ENCODE peak calls at places on chromosomes 13 and 19, in six cellular contexts. One of them, this sample, is unnamed. For H3K27me3, the result is how much of the 10 kb centered on the place peaks cover.

GRCh38 chr19:45528149-45528743 is 21.0 kb downstream of the VASP start:
- DNase-seq in transverse colon: no peak
- DNase-seq in heart left ventricle: no peak
- DNase-seq in breast epithelium: no peak
- DNase-seq in testis: no peak
- DNase-seq in IMR-90: peak
- DNase-seq in this sample: no peak

GRCh38 chr19:16380943-16381755 is 56.5 kb downstream of the KLF2 start:
- DNase-seq in transverse colon: no peak
- DNase-seq in testis: no peak
- DNase-seq in IMR-90: no peak
- DNase-seq in heart left ventricle: no peak
- DNase-seq in breast epithelium: no peak
- DNase-seq in this sample: no peak

GRCh38 chr13:51806571-51806970 is 2.6 kb upstream of the DHRS12 start:
- DNase-seq in IMR-90: peak
- DNase-seq in transverse colon: no peak
- DNase-seq in breast epithelium: no peak
- DNase-seq in heart left ventricle: no peak
- DNase-seq in testis: no peak
- DNase-seq in this sample: no peak

GRCh38 chr19:3578390-3578789 is 5.6 kb downstream of the HMG20B start:
- DNase-seq in transverse colon: no peak
- DNase-seq in IMR-90: no peak
- DNase-seq in breast epithelium: no peak
- DNase-seq in heart left ventricle: no peak
- DNase-seq in testis: no peak
- DNase-seq in this sample: no peak

GRCh38 chr19:51450730-51451307 is 7.4 kb downstream of the SIGLEC8 start:
- DNase-seq in IMR-90: no peak
- DNase-seq in transverse colon: no peak
- DNase-seq in heart left ventricle: no peak
- DNase-seq in testis: no peak
- DNase-seq in breast epithelium: no peak
- DNase-seq in this sample: no peak

GRCh38 chr13:79681069-79681468 is 200.1 kb downstream of the NDFIP2 start:
- DNase-seq in transverse colon: no peak
- DNase-seq in heart left ventricle: no peak
- DNase-seq in testis: no peak
- DNase-seq in breast epithelium: no peak
- DNase-seq in IMR-90: no peak
- DNase-seq in this sample: no peak

GRCh38 chr13:39073983-39074382 is 35.7 kb downstream of the NHLRC3 start:
- DNase-seq in IMR-90: no peak
- DNase-seq in breast epithelium: no peak
- DNase-seq in heart left ventricle: no peak
- DNase-seq in transverse colon: no peak
- DNase-seq in testis: no peak
- DNase-seq in this sample: no peak

GRCh38 chr19:6210091-6210490 is 69.7 kb downstream of the MLLT1 start:
- DNase-seq in IMR-90: no peak
- DNase-seq in breast epithelium: no peak
- DNase-seq in testis: no peak
- DNase-seq in transverse colon: no peak
- DNase-seq in heart left ventricle: no peak
- DNase-seq in this sample: no peak

GRCh38 chr13:75910591-75910990 is 274.5 kb downstream of the LMO7 start:
- DNase-seq in IMR-90: no peak
- DNase-seq in testis: no peak
- DNase-seq in transverse colon: no peak
- DNase-seq in breast epithelium: no peak
- DNase-seq in heart left ventricle: no peak
- DNase-seq in this sample: no peak

GRCh38 chr13:38582133-38582532 is 104.7 kb upstream of the FREM2 start:
- DNase-seq in transverse colon: no peak
- DNase-seq in heart left ventricle: no peak
- DNase-seq in IMR-90: peak
- DNase-seq in testis: peak
- DNase-seq in breast epithelium: no peak
- DNase-seq in this sample: no peak

GRCh38 chr19:16626796-16627193 is 1.2 kb downstream of the MED26 start:
- DNase-seq in IMR-90: no peak
- DNase-seq in testis: no peak
- DNase-seq in transverse colon: no peak
- DNase-seq in heart left ventricle: no peak
- DNase-seq in breast epithelium: no peak
- DNase-seq in this sample: no peak

GRCh38 chr13:80721689-80722088 is 380.8 kb upstream of the SPRY2 start:
- DNase-seq in breast epithelium: no peak
- DNase-seq in heart left ventricle: no peak
- DNase-seq in transverse colon: no peak
- DNase-seq in testis: no peak
- DNase-seq in IMR-90: no peak
- DNase-seq in this sample: no peak

GRCh38 chr13:42401376-42401775 is 129.4 kb downstream of the AKAP11 start:
- DNase-seq in testis: no peak
- DNase-seq in IMR-90: no peak
- DNase-seq in breast epithelium: no peak
- DNase-seq in heart left ventricle: no peak
- DNase-seq in transverse colon: no peak
- DNase-seq in this sample: no peak

GRCh38 chr19:36916991-36917390 is 859 bp downstream of the ZNF568 start:
- DNase-seq in breast epithelium: no peak
- DNase-seq in IMR-90: peak
- DNase-seq in transverse colon: no peak
- DNase-seq in testis: peak
- DNase-seq in heart left ventricle: no peak
- DNase-seq in this sample: peak

GRCh38 chr13:35979378-35979911 is 151.7 kb downstream of the DCLK1 start:
- DNase-seq in transverse colon: peak
- DNase-seq in IMR-90: peak
- DNase-seq in heart left ventricle: no peak
- DNase-seq in testis: peak
- DNase-seq in breast epithelium: no peak
- DNase-seq in this sample: peak

GRCh38 chr13:42720116-42720857 is 61.1 kb upstream of the FAM216B start:
- DNase-seq in heart left ventricle: no peak
- DNase-seq in transverse colon: peak
- DNase-seq in testis: no peak
- DNase-seq in breast epithelium: no peak
- DNase-seq in IMR-90: peak
- DNase-seq in this sample: no peak

GRCh38 chr13:49606747-49607648 is 21.3 kb upstream of the ARL11 start:
- DNase-seq in IMR-90: peak
- DNase-seq in heart left ventricle: peak
- DNase-seq in breast epithelium: peak
- DNase-seq in testis: peak
- DNase-seq in transverse colon: peak
- DNase-seq in this sample: peak

GRCh38 chr19:4164262-4164661 is 10.8 kb downstream of the CREB3L3 start:
- DNase-seq in testis: no peak
- DNase-seq in IMR-90: no peak
- DNase-seq in transverse colon: no peak
- DNase-seq in heart left ventricle: no peak
- DNase-seq in breast epithelium: no peak
- DNase-seq in this sample: no peak

GRCh38 chr13:70523622-70524021 is 415.4 kb upstream of the KLHL1 start:
- DNase-seq in breast epithelium: no peak
- DNase-seq in testis: no peak
- DNase-seq in IMR-90: no peak
- DNase-seq in transverse colon: no peak
- DNase-seq in heart left ventricle: no peak
- DNase-seq in this sample: no peak

DNA sequence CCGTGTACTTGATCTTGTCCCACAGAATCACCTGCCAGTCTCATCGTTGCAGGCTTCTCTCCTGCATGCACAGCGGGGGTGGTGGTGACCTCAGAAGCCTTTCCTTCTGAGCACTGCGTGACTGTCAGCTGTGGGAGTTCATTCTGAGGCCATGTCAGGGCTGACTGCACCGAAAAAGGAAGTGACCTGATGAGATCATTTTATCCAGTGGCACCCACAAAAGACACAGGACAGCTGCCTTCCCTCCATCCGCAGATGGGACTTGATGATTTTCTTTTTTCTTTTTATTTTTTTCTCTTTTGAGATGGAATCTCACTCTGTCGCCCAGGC is 89.7 kb downstream of the RAB20 start:
- DNase-seq in transverse colon: peak
- DNase-seq in heart left ventricle: no peak
- DNase-seq in IMR-90: peak
- DNase-seq in breast epithelium: no peak
- DNase-seq in testis: peak
- DNase-seq in this sample: peak
- H3K27me3 ChIP-seq in transverse colon: under half
- H3K27me3 ChIP-seq in heart left ventricle: under half
- H3K27me3 ChIP-seq in IMR-90: under half
- H3K27me3 ChIP-seq in breast epithelium: under half
- H3K27me3 ChIP-seq in testis: under half
- H3K27me3 ChIP-seq in this sample: under half

GRCh38 chr19:2327773-2328400 is 499 bp downstream of the LSM7 start:
- DNase-seq in heart left ventricle: no peak
- DNase-seq in testis: peak
- DNase-seq in IMR-90: peak
- DNase-seq in transverse colon: peak
- DNase-seq in breast epithelium: no peak
- DNase-seq in this sample: no peak

GRCh38 chr19:2325261-2326046 is 2.9 kb downstream of the LSM7 start:
- DNase-seq in breast epithelium: no peak
- DNase-seq in heart left ventricle: no peak
- DNase-seq in testis: no peak
- DNase-seq in IMR-90: no peak
- DNase-seq in transverse colon: no peak
- DNase-seq in this sample: no peak

GRCh38 chr19:2329162-2329505 is 650 bp downstream of the SPPL2B start:
- DNase-seq in testis: no peak
- DNase-seq in transverse colon: no peak
- DNase-seq in heart left ventricle: no peak
- DNase-seq in breast epithelium: no peak
- DNase-seq in IMR-90: no peak
- DNase-seq in this sample: no peak

GRCh38 chr19:2328401-2329161 is at the start of the genes LSM7 and SPPL2B:
- DNase-seq in breast epithelium: peak
- DNase-seq in IMR-90: peak
- DNase-seq in testis: peak
- DNase-seq in heart left ventricle: peak
- DNase-seq in transverse colon: peak
- DNase-seq in this sample: peak

DNA sequence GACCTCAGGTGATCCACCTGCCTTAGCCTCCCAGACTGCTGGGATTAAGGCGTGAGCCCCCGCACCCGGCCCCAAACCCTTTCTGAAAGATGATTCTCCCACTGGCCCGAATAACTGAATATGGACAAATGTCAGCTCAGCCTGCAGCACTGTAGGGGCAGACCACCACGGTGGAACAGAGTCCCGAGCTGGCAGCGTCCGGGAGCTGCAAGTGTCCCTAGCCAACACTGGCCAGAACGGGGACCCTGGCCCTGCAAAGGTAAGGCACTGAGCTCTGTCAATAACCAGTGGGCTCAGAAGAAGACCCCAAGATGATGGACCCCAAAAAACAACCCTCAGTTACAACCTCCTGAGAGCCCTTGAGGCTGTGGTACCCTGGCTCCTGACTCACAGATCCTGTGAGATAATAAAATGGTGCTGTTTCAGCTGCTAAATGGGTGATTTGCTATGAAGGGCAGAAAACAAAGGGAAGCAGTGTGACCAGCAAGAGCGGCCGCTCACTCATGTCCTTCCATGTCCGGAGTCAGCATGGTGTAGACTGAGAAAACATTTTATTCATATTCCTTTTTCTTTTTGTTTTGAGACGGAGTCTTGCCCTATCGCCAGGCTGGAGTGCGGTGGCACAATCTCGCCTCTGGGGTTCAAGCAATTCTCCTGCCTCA is 1.6 kb downstream of the LSM7 start:
- DNase-seq in IMR-90: no peak
- DNase-seq in transverse colon: no peak
- DNase-seq in breast epithelium: no peak
- DNase-seq in heart left ventricle: no peak
- DNase-seq in testis: no peak
- DNase-seq in this sample: no peak
- H3K4me3 ChIP-seq in IMR-90: no peak
- H3K4me3 ChIP-seq in transverse colon: no peak
- H3K4me3 ChIP-seq in breast epithelium: peak
- H3K4me3 ChIP-seq in heart left ventricle: peak
- H3K4me3 ChIP-seq in testis: no peak
- H3K4me3 ChIP-seq in this sample: no peak

GRCh38 chr19:33063356-33064116 is 1.2 kb downstream of the RHPN2 start:
- DNase-seq in heart left ventricle: no peak
- DNase-seq in IMR-90: peak
- DNase-seq in breast epithelium: no peak
- DNase-seq in transverse colon: peak
- DNase-seq in testis: no peak
- DNase-seq in this sample: peak

GRCh38 chr19:33064117-33064777 is 441 bp downstream of the RHPN2 start:
- DNase-seq in testis: no peak
- DNase-seq in transverse colon: peak
- DNase-seq in IMR-90: no peak
- DNase-seq in heart left ventricle: no peak
- DNase-seq in breast epithelium: peak
- DNase-seq in this sample: peak

GRCh38 chr19:33062902-33063301 is 1.8 kb downstream of the RHPN2 start:
- DNase-seq in breast epithelium: no peak
- DNase-seq in transverse colon: no peak
- DNase-seq in testis: no peak
- DNase-seq in IMR-90: no peak
- DNase-seq in heart left ventricle: no peak
- DNase-seq in this sample: no peak

GRCh38 chr19:33066543-33066942 is 1.9 kb upstream of the RHPN2 start:
- DNase-seq in IMR-90: no peak
- DNase-seq in testis: no peak
- DNase-seq in heart left ventricle: no peak
- DNase-seq in transverse colon: no peak
- DNase-seq in breast epithelium: no peak
- DNase-seq in this sample: peak

GRCh38 chr19:33064778-33065550 is at the start of gene RHPN2:
- DNase-seq in heart left ventricle: peak
- DNase-seq in testis: peak
- DNase-seq in transverse colon: peak
- DNase-seq in breast epithelium: peak
- DNase-seq in IMR-90: peak
- DNase-seq in this sample: peak
- TF ChIP-seq POLR2A in heart left ventricle: no peak
- TF ChIP-seq POLR2A in testis: no peak
- TF ChIP-seq POLR2A in transverse colon: peak
- TF ChIP-seq POLR2A in breast epithelium: no peak
- TF ChIP-seq POLR2A in IMR-90: no peak
- TF ChIP-seq POLR2A in this sample: no peak

DNA sequence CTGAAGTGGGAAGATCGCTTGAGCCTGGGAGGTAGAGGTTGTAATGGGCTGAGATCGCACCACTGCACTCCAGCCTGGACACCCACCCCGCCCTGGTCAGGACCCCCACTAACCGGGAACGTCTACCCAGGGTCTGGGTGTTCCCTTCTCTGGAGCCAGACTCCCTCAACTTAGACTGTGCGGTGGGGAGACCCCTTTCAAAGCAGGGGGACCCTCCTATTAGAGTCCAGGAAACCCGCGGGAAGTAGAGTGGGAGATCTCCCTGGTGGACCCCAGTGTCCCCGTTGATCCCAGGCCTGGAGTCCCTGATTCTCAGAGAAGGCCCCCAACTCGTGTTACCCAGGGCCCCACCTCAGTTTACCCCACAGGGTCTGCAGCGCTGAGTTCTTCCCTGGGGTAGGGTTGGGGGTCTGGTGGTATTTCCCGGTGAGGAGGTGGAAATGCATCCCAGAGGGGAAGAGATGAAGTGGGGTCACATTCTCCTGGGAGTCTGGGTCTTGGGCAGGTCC is 6.1 kb upstream of the ARRDC2 start:
- DNase-seq in transverse colon: no peak
- DNase-seq in breast epithelium: no peak
- DNase-seq in testis: no peak
- DNase-seq in heart left ventricle: no peak
- DNase-seq in IMR-90: no peak
- DNase-seq in this sample: no peak
- H3K27me3 ChIP-seq in transverse colon: under half
- H3K27me3 ChIP-seq in breast epithelium: under half
- H3K27me3 ChIP-seq in testis: under half
- H3K27me3 ChIP-seq in heart left ventricle: under half
- H3K27me3 ChIP-seq in IMR-90: under half
- H3K27me3 ChIP-seq in this sample: under half

This sample was measured in thyroid gland.